ENCODE peak calls at places on chromosomes 5 and 9, in six cellular contexts. G, Y, Q, E, K and O are unnamed samples.

GRCh38 chr9:13648676-13649075 is 369.2 kb upstream of the MPDZ start:
- DNase-seq in G (no peak), Y (no peak), Q (peak; percentile 2), E (no peak), K (no peak), O (no peak)

GRCh38 chr9:116928884-116929283 is 241.8 kb downstream of the TRIM32 start:
- DNase-seq in G (no peak), Y (no peak), Q (no peak), E (no peak), K (no peak), O (no peak)

GRCh38 chr9:7150153-7150890 is 392.5 kb downstream of the KDM4C start:
- DNase-seq in G (no peak), Y (no peak), Q (no peak), E (no peak), K (no peak), O (no peak)

GRCh38 chr5:136712628-136713027 is 347.3 kb upstream of the TRPC7 start:
- DNase-seq in G (no peak), Y (no peak), Q (no peak), E (no peak), K (no peak), O (no peak)

GRCh38 chr5:173488144-173488543 is 128.3 kb downstream of the BOD1 start:
- DNase-seq in G (no peak), Y (no peak), Q (no peak), E (no peak), K (no peak), O (no peak)

GRCh38 chr9:35609820-35610163 is 4.7 kb downstream of the TESK1 start:
- DNase-seq in G (no peak), Y (no peak), Q (no peak), E (no peak), K (no peak), O (no peak)

GRCh38 chr5:111117149-111117548 is 25.0 kb downstream of the WDR36 start:
- DNase-seq in G (no peak), Y (no peak), Q (no peak), E (no peak), K (no peak), O (no peak)

GRCh38 chr5:116395178-116395577 is 179.4 kb downstream of the SEMA6A start:
- DNase-seq in G (no peak), Y (no peak), Q (no peak), E (no peak), K (no peak), O (no peak)